ENCODE peak calls at places on chromosomes 2 and 18, in ten cellular contexts. One of them, this sample, is unnamed.

GRCh38 chr2:231769170-231770136 is 11.6 kb downstream of the PDE6D start:
- DNase-seq in EL: peak
- DNase-seq in tibial artery: no peak
- DNase-seq in LHCN-M2: no peak
- DNase-seq in NCI-H2081: no peak
- DNase-seq in left kidney: no peak
- DNase-seq in HCEC 1CT: no peak
- DNase-seq in endothelial cell: no peak
- DNase-seq in NCI-H2171 treated with DMSO at 0.1 percent for 48 hours: no peak
- DNase-seq in EH: peak
- DNase-seq in this sample: no peak

GRCh38 chr2:161131804-161132203 is 28.4 kb upstream of the TANK start:
- DNase-seq in EL: no peak
- DNase-seq in tibial artery: no peak
- DNase-seq in LHCN-M2: no peak
- DNase-seq in NCI-H2081: no peak
- DNase-seq in left kidney: no peak
- DNase-seq in HCEC 1CT: no peak
- DNase-seq in endothelial cell: no peak
- DNase-seq in NCI-H2171 treated with DMSO at 0.1 percent for 48 hours: no peak
- DNase-seq in EH: no peak
- DNase-seq in this sample: no peak

GRCh38 chr18:42719221-42719620 is 396.3 kb downstream of the RIT2 start:
- DNase-seq in EL: no peak
- DNase-seq in tibial artery: no peak
- DNase-seq in LHCN-M2: no peak
- DNase-seq in NCI-H2081: peak
- DNase-seq in left kidney: no peak
- DNase-seq in HCEC 1CT: no peak
- DNase-seq in endothelial cell: no peak
- DNase-seq in NCI-H2171 treated with DMSO at 0.1 percent for 48 hours: peak
- DNase-seq in EH: no peak
- DNase-seq in this sample: no peak

GRCh38 chr2:206173147-206173546 is 13.5 kb downstream of the EEF1B2 start:
- DNase-seq in EL: no peak
- DNase-seq in tibial artery: no peak
- DNase-seq in LHCN-M2: no peak
- DNase-seq in NCI-H2081: no peak
- DNase-seq in left kidney: no peak
- DNase-seq in HCEC 1CT: no peak
- DNase-seq in endothelial cell: no peak
- DNase-seq in NCI-H2171 treated with DMSO at 0.1 percent for 48 hours: no peak
- DNase-seq in EH: no peak
- DNase-seq in this sample: no peak

GRCh38 chr18:48800877-48801727 is 149.7 kb downstream of the SMAD7 start:
- DNase-seq in EL: peak
- DNase-seq in tibial artery: peak
- DNase-seq in LHCN-M2: no peak
- DNase-seq in NCI-H2081: no peak
- DNase-seq in left kidney: no peak
- DNase-seq in HCEC 1CT: peak
- DNase-seq in endothelial cell: no peak
- DNase-seq in NCI-H2171 treated with DMSO at 0.1 percent for 48 hours: no peak
- DNase-seq in EH: peak
- DNase-seq in this sample: peak

GRCh38 chr18:58225101-58225500 is 181.1 kb downstream of the NEDD4L start:
- DNase-seq in EL: no peak
- DNase-seq in tibial artery: no peak
- DNase-seq in LHCN-M2: no peak
- DNase-seq in NCI-H2081: no peak
- DNase-seq in left kidney: no peak
- DNase-seq in HCEC 1CT: no peak
- DNase-seq in endothelial cell: no peak
- DNase-seq in NCI-H2171 treated with DMSO at 0.1 percent for 48 hours: no peak
- DNase-seq in EH: peak
- DNase-seq in this sample: no peak

GRCh38 chr2:46340740-46341420 is 43.7 kb downstream of the EPAS1 start:
- DNase-seq in EL: no peak
- DNase-seq in tibial artery: no peak
- DNase-seq in LHCN-M2: no peak
- DNase-seq in NCI-H2081: no peak
- DNase-seq in left kidney: no peak
- DNase-seq in HCEC 1CT: no peak
- DNase-seq in endothelial cell: no peak
- DNase-seq in NCI-H2171 treated with DMSO at 0.1 percent for 48 hours: no peak
- DNase-seq in EH: no peak
- DNase-seq in this sample: no peak

GRCh38 chr18:50880108-50880465 is 1.2 kb downstream of the ME2 start:
- DNase-seq in EL: no peak
- DNase-seq in tibial artery: no peak
- DNase-seq in LHCN-M2: no peak
- DNase-seq in NCI-H2081: no peak
- DNase-seq in left kidney: peak
- DNase-seq in HCEC 1CT: no peak
- DNase-seq in endothelial cell: no peak
- DNase-seq in NCI-H2171 treated with DMSO at 0.1 percent for 48 hours: no peak
- DNase-seq in EH: peak
- DNase-seq in this sample: no peak

GRCh38 chr2:224909885-224910517 is 132.3 kb downstream of the DOCK10 start:
- DNase-seq in EL: peak
- DNase-seq in tibial artery: peak
- DNase-seq in LHCN-M2: peak
- DNase-seq in NCI-H2081: peak
- DNase-seq in left kidney: peak
- DNase-seq in HCEC 1CT: no peak
- DNase-seq in endothelial cell: no peak
- DNase-seq in NCI-H2171 treated with DMSO at 0.1 percent for 48 hours: no peak
- DNase-seq in EH: peak
- DNase-seq in this sample: peak

GRCh38 chr2:230011617-230012016 is 57.1 kb downstream of the SLC16A14 start:
- DNase-seq in EL: peak
- DNase-seq in tibial artery: no peak
- DNase-seq in LHCN-M2: peak
- DNase-seq in NCI-H2081: no peak
- DNase-seq in left kidney: no peak
- DNase-seq in HCEC 1CT: peak
- DNase-seq in endothelial cell: no peak
- DNase-seq in NCI-H2171 treated with DMSO at 0.1 percent for 48 hours: no peak
- DNase-seq in EH: peak
- DNase-seq in this sample: peak

GRCh38 chr2:241933175-241933911 is 63.8 kb downstream of the RTP5 start:
- DNase-seq in EL: peak
- DNase-seq in tibial artery: no peak
- DNase-seq in LHCN-M2: peak
- DNase-seq in NCI-H2081: no peak
- DNase-seq in left kidney: peak
- DNase-seq in HCEC 1CT: peak
- DNase-seq in endothelial cell: no peak
- DNase-seq in NCI-H2171 treated with DMSO at 0.1 percent for 48 hours: no peak
- DNase-seq in EH: peak
- DNase-seq in this sample: peak

GRCh38 chr2:241947401-241947800 is 77.9 kb downstream of the RTP5 start:
- DNase-seq in EL: no peak
- DNase-seq in tibial artery: no peak
- DNase-seq in LHCN-M2: no peak
- DNase-seq in NCI-H2081: no peak
- DNase-seq in left kidney: no peak
- DNase-seq in HCEC 1CT: no peak
- DNase-seq in endothelial cell: no peak
- DNase-seq in NCI-H2171 treated with DMSO at 0.1 percent for 48 hours: peak
- DNase-seq in EH: no peak
- DNase-seq in this sample: no peak

GRCh38 chr18:3903341-3903740 is 453.4 kb downstream of the TGIF1 start:
- DNase-seq in EL: peak
- DNase-seq in tibial artery: no peak
- DNase-seq in LHCN-M2: peak
- DNase-seq in NCI-H2081: no peak
- DNase-seq in left kidney: no peak
- DNase-seq in HCEC 1CT: peak
- DNase-seq in endothelial cell: no peak
- DNase-seq in NCI-H2171 treated with DMSO at 0.1 percent for 48 hours: no peak
- DNase-seq in EH: peak
- DNase-seq in this sample: peak

GRCh38 chr18:58161659-58162058 is 117.6 kb downstream of the NEDD4L start:
- DNase-seq in EL: peak
- DNase-seq in tibial artery: no peak
- DNase-seq in LHCN-M2: peak
- DNase-seq in NCI-H2081: no peak
- DNase-seq in left kidney: peak
- DNase-seq in HCEC 1CT: no peak
- DNase-seq in endothelial cell: peak
- DNase-seq in NCI-H2171 treated with DMSO at 0.1 percent for 48 hours: no peak
- DNase-seq in EH: peak
- DNase-seq in this sample: no peak

GRCh38 chr2:125424386-125424785 is 1231.6 kb upstream of the GYPC start:
- DNase-seq in EL: no peak
- DNase-seq in tibial artery: no peak
- DNase-seq in LHCN-M2: peak
- DNase-seq in NCI-H2081: no peak
- DNase-seq in left kidney: no peak
- DNase-seq in HCEC 1CT: no peak
- DNase-seq in endothelial cell: no peak
- DNase-seq in NCI-H2171 treated with DMSO at 0.1 percent for 48 hours: peak
- DNase-seq in EH: peak
- DNase-seq in this sample: no peak

GRCh38 chr2:58762176-58762781 is 521.2 kb upstream of the FANCL start:
- DNase-seq in EL: peak
- DNase-seq in tibial artery: no peak
- DNase-seq in LHCN-M2: peak
- DNase-seq in NCI-H2081: peak
- DNase-seq in left kidney: peak
- DNase-seq in HCEC 1CT: peak
- DNase-seq in endothelial cell: peak
- DNase-seq in NCI-H2171 treated with DMSO at 0.1 percent for 48 hours: peak
- DNase-seq in EH: peak
- DNase-seq in this sample: peak

GRCh38 chr18:44936485-44936884 is 255.8 kb downstream of the SETBP1 start:
- DNase-seq in EL: no peak
- DNase-seq in tibial artery: no peak
- DNase-seq in LHCN-M2: no peak
- DNase-seq in NCI-H2081: no peak
- DNase-seq in left kidney: no peak
- DNase-seq in HCEC 1CT: no peak
- DNase-seq in endothelial cell: no peak
- DNase-seq in NCI-H2171 treated with DMSO at 0.1 percent for 48 hours: no peak
- DNase-seq in EH: no peak
- DNase-seq in this sample: no peak

GRCh38 chr2:121298476-121298875 is 13.5 kb upstream of the TFCP2L1 start:
- DNase-seq in EL: no peak
- DNase-seq in tibial artery: no peak
- DNase-seq in LHCN-M2: no peak
- DNase-seq in NCI-H2081: no peak
- DNase-seq in left kidney: no peak
- DNase-seq in HCEC 1CT: no peak
- DNase-seq in endothelial cell: no peak
- DNase-seq in NCI-H2171 treated with DMSO at 0.1 percent for 48 hours: no peak
- DNase-seq in EH: no peak
- DNase-seq in this sample: no peak

GRCh38 chr2:7430421-7430868 is 513.2 kb downstream of the RNF144A start:
- DNase-seq in EL: no peak
- DNase-seq in tibial artery: no peak
- DNase-seq in LHCN-M2: no peak
- DNase-seq in NCI-H2081: no peak
- DNase-seq in left kidney: no peak
- DNase-seq in HCEC 1CT: no peak
- DNase-seq in endothelial cell: peak
- DNase-seq in NCI-H2171 treated with DMSO at 0.1 percent for 48 hours: no peak
- DNase-seq in EH: no peak
- DNase-seq in this sample: no peak

GRCh38 chr18:48676756-48677368 is 138.0 kb downstream of the CTIF start:
- DNase-seq in EL: peak
- DNase-seq in tibial artery: peak
- DNase-seq in LHCN-M2: peak
- DNase-seq in NCI-H2081: peak
- DNase-seq in left kidney: peak
- DNase-seq in HCEC 1CT: peak
- DNase-seq in endothelial cell: peak
- DNase-seq in NCI-H2171 treated with DMSO at 0.1 percent for 48 hours: peak
- DNase-seq in EH: peak
- DNase-seq in this sample: peak

GRCh38 chr2:26758790-26759321 is 5.2 kb upstream of the SLC35F6 start:
- DNase-seq in EL: peak
- DNase-seq in tibial artery: no peak
- DNase-seq in LHCN-M2: no peak
- DNase-seq in NCI-H2081: no peak
- DNase-seq in left kidney: no peak
- DNase-seq in HCEC 1CT: no peak
- DNase-seq in endothelial cell: no peak
- DNase-seq in NCI-H2171 treated with DMSO at 0.1 percent for 48 hours: no peak
- DNase-seq in EH: no peak
- DNase-seq in this sample: no peak

GRCh38 chr2:152525277-152525838 is 190.4 kb downstream of the FMNL2 start:
- DNase-seq in EL: peak
- DNase-seq in tibial artery: no peak
- DNase-seq in LHCN-M2: peak
- DNase-seq in NCI-H2081: peak
- DNase-seq in left kidney: no peak
- DNase-seq in HCEC 1CT: peak
- DNase-seq in endothelial cell: no peak
- DNase-seq in NCI-H2171 treated with DMSO at 0.1 percent for 48 hours: no peak
- DNase-seq in EH: peak
- DNase-seq in this sample: peak

GRCh38 chr18:7566587-7567486 is at the start of gene PTPRM:
- DNase-seq in EL: peak
- DNase-seq in tibial artery: peak
- DNase-seq in LHCN-M2: peak
- DNase-seq in NCI-H2081: peak
- DNase-seq in left kidney: peak
- DNase-seq in HCEC 1CT: peak
- DNase-seq in endothelial cell: peak
- DNase-seq in NCI-H2171 treated with DMSO at 0.1 percent for 48 hours: peak
- DNase-seq in EH: peak
- DNase-seq in this sample: peak

GRCh38 chr2:224259831-224260230 is 142.1 kb downstream of the FAM124B start:
- DNase-seq in EL: no peak
- DNase-seq in tibial artery: no peak
- DNase-seq in LHCN-M2: no peak
- DNase-seq in NCI-H2081: no peak
- DNase-seq in left kidney: no peak
- DNase-seq in HCEC 1CT: no peak
- DNase-seq in endothelial cell: no peak
- DNase-seq in NCI-H2171 treated with DMSO at 0.1 percent for 48 hours: no peak
- DNase-seq in EH: no peak
- DNase-seq in this sample: no peak

GRCh38 chr2:222381556-222381955 is 42.8 kb upstream of the SGPP2 start:
- DNase-seq in EL: no peak
- DNase-seq in tibial artery: no peak
- DNase-seq in LHCN-M2: no peak
- DNase-seq in NCI-H2081: no peak
- DNase-seq in left kidney: no peak
- DNase-seq in HCEC 1CT: no peak
- DNase-seq in endothelial cell: no peak
- DNase-seq in NCI-H2171 treated with DMSO at 0.1 percent for 48 hours: no peak
- DNase-seq in EH: no peak
- DNase-seq in this sample: no peak

GRCh38 chr18:13320133-13320532 is 101.6 kb downstream of the LDLRAD4 start:
- DNase-seq in EL: no peak
- DNase-seq in tibial artery: no peak
- DNase-seq in LHCN-M2: no peak
- DNase-seq in NCI-H2081: no peak
- DNase-seq in left kidney: no peak
- DNase-seq in HCEC 1CT: no peak
- DNase-seq in endothelial cell: no peak
- DNase-seq in NCI-H2171 treated with DMSO at 0.1 percent for 48 hours: no peak
- DNase-seq in EH: no peak
- DNase-seq in this sample: no peak

GRCh38 chr2:207135340-207135739 is 30.4 kb downstream of the KLF7 start:
- DNase-seq in EL: peak
- DNase-seq in tibial artery: no peak
- DNase-seq in LHCN-M2: no peak
- DNase-seq in NCI-H2081: no peak
- DNase-seq in left kidney: no peak
- DNase-seq in HCEC 1CT: peak
- DNase-seq in endothelial cell: no peak
- DNase-seq in NCI-H2171 treated with DMSO at 0.1 percent for 48 hours: no peak
- DNase-seq in EH: peak
- DNase-seq in this sample: peak

GRCh38 chr2:19796036-19796703 is 105.6 kb downstream of the TTC32 start:
- DNase-seq in EL: peak
- DNase-seq in tibial artery: no peak
- DNase-seq in LHCN-M2: peak
- DNase-seq in NCI-H2081: no peak
- DNase-seq in left kidney: no peak
- DNase-seq in HCEC 1CT: peak
- DNase-seq in endothelial cell: no peak
- DNase-seq in NCI-H2171 treated with DMSO at 0.1 percent for 48 hours: peak
- DNase-seq in EH: peak
- DNase-seq in this sample: peak

This sample was measured in HFFc6.